ENCODE peak calls at places on chromosomes 11 and 22, in nine cellular contexts. C, S, Z, Y, N, B, X, V and W are unnamed samples.

GRCh38 chr11:7651140-7651551 is 22.2 kb downstream of the CYB5R2 start:
- DNase-seq in C (no peak), S (no peak), Z (no peak), Y (no peak), N (peak), B (no peak), X (no peak), V (no peak), W (no peak)

GRCh38 chr11:119051440-119052162 is 5.4 kb downstream of the HYOU1 start:
- DNase-seq in C (no peak), S (no peak), Z (no peak), Y (no peak), N (no peak), B (no peak), X (no peak), V (no peak), W (no peak)

GRCh38 chr22:49207008-49207775 is 620.5 kb downstream of the BRD1 start:
- DNase-seq in C (no peak), S (no peak), Z (no peak), Y (no peak), N (no peak), B (no peak), X (no peak), V (no peak), W (no peak)

GRCh38 chr11:70716986-70717775 is 318.9 kb downstream of the CTTN start:
- DNase-seq in C (peak), S (no peak), Z (no peak), Y (no peak), N (no peak), B (no peak), X (no peak), V (no peak), W (no peak)

GRCh38 chr11:29119691-29120328 is 897.0 kb downstream of the KCNA4 start:
- DNase-seq in C (no peak), S (peak), Z (no peak), Y (no peak), N (peak), B (no peak), X (no peak), V (peak), W (no peak)

GRCh38 chr11:123314972-123315371 is 115.1 kb upstream of the GRAMD1B start:
- DNase-seq in C (no peak), S (no peak), Z (peak), Y (no peak), N (no peak), B (no peak), X (no peak), V (no peak), W (no peak)

GRCh38 chr11:109972181-109972715 is 120.9 kb upstream of the ZC3H12C start:
- DNase-seq in C (no peak), S (no peak), Z (no peak), Y (no peak), N (no peak), B (no peak), X (no peak), V (peak), W (no peak)

GRCh38 chr11:6249822-6250555 is 9.6 kb upstream of the CCKBR start:
- DNase-seq in C (no peak), S (no peak), Z (peak), Y (no peak), N (peak), B (no peak), X (no peak), V (peak), W (peak)

GRCh38 chr11:61814242-61814957 is 2.4 kb downstream of the FADS1 start:
- DNase-seq in C (no peak), S (no peak), Z (peak), Y (no peak), N (peak), B (no peak), X (peak), V (peak), W (peak)

GRCh38 chr11:14463623-14464022 is 36.0 kb downstream of the COPB1 start:
- DNase-seq in C (no peak), S (no peak), Z (no peak), Y (no peak), N (no peak), B (no peak), X (no peak), V (no peak), W (no peak)

GRCh38 chr22:47997052-47997568 is 1234.7 kb downstream of the TBC1D22A start:
- DNase-seq in C (no peak), S (no peak), Z (no peak), Y (no peak), N (no peak), B (no peak), X (peak), V (no peak), W (no peak)

GRCh38 chr11:111557425-111558111 is 17.0 kb downstream of the LAYN start:
- DNase-seq in C (no peak), S (no peak), Z (no peak), Y (no peak), N (peak), B (no peak), X (no peak), V (no peak), W (no peak)

GRCh38 chr11:363948-364761 is 5.1 kb upstream of the B4GALNT4 start:
- DNase-seq in C (no peak), S (no peak), Z (peak), Y (peak), N (peak), B (peak), X (no peak), V (peak), W (no peak)

GRCh38 chr22:50261615-50262459 is at the start of gene MAPK12:
- DNase-seq in C (no peak), S (peak), Z (peak), Y (no peak), N (peak), B (no peak), X (peak), V (no peak), W (no peak)

GRCh38 chr11:119889111-119889510 is 160.1 kb upstream of the NECTIN1 start:
- DNase-seq in C (no peak), S (no peak), Z (no peak), Y (no peak), N (no peak), B (no peak), X (no peak), V (no peak), W (no peak)

GRCh38 chr11:27205269-27205668 is 157.7 kb downstream of the CCDC34 start:
- DNase-seq in C (no peak), S (no peak), Z (no peak), Y (no peak), N (no peak), B (no peak), X (no peak), V (no peak), W (no peak)

GRCh38 chr11:130451261-130452019 is 3.0 kb downstream of the ADAMTS15 start:
- DNase-seq in C (no peak), S (no peak), Z (peak), Y (no peak), N (peak), B (no peak), X (no peak), V (peak), W (no peak)

GRCh38 chr11:63620928-63621539 is 6.8 kb upstream of the PLAAT3 start:
- DNase-seq in C (no peak), S (no peak), Z (no peak), Y (no peak), N (no peak), B (no peak), X (peak), V (no peak), W (no peak)

GRCh38 chr22:46092646-46093410 is 57.5 kb upstream of the PPARA start:
- DNase-seq in C (no peak), S (no peak), Z (peak), Y (no peak), N (no peak), B (no peak), X (no peak), V (no peak), W (no peak)

GRCh38 chr11:95084509-95084908 is 5.1 kb upstream of the ENDOD1 start:
- DNase-seq in C (no peak), S (no peak), Z (no peak), Y (no peak), N (peak), B (no peak), X (no peak), V (no peak), W (no peak)

GRCh38 chr22:48718818-48719500 is 1108.7 kb downstream of the BRD1 start:
- DNase-seq in C (no peak), S (no peak), Z (no peak), Y (no peak), N (no peak), B (no peak), X (no peak), V (no peak), W (no peak)

GRCh38 chr22:30872282-30873041 is 96.1 kb downstream of the MORC2 start:
- DNase-seq in C (no peak), S (no peak), Z (no peak), Y (no peak), N (no peak), B (no peak), X (no peak), V (peak), W (peak)

GRCh38 chr22:44787832-44788231 is 35.5 kb downstream of the ARHGAP8 start:
- DNase-seq in C (no peak), S (no peak), Z (no peak), Y (no peak), N (no peak), B (no peak), X (no peak), V (no peak), W (no peak)

GRCh38 chr11:130166457-130166784 is 6.8 kb downstream of the ST14 start:
- DNase-seq in C (no peak), S (no peak), Z (no peak), Y (no peak), N (peak), B (no peak), X (no peak), V (no peak), W (no peak)

GRCh38 chr22:20859615-20860014 is 808 bp downstream of the SNAP29 start:
- DNase-seq in C (no peak), S (no peak), Z (no peak), Y (no peak), N (no peak), B (no peak), X (no peak), V (no peak), W (peak)

GRCh38 chr22:29457730-29458129 is 19.3 kb downstream of the RFPL1 start:
- DNase-seq in C (no peak), S (peak), Z (no peak), Y (no peak), N (peak), B (no peak), X (peak), V (peak), W (peak)

GRCh38 chr22:49344196-49344595 is 483.5 kb downstream of the BRD1 start:
- DNase-seq in C (no peak), S (no peak), Z (no peak), Y (no peak), N (no peak), B (no peak), X (peak), V (no peak), W (no peak)

GRCh38 chr22:49929553-49929979 is 11.1 kb downstream of the CRELD2 start:
- DNase-seq in C (no peak), S (peak), Z (peak), Y (peak), N (peak), B (peak), X (peak), V (peak), W (peak)

GRCh38 chr11:116931206-116931953 is 94.0 kb upstream of the APOA1 start:
- DNase-seq in C (peak), S (no peak), Z (peak), Y (peak), N (peak), B (no peak), X (no peak), V (peak), W (peak)